ENCODE peak calls at places on chromosomes 1 and 21, in nine cellular contexts. L is AG10803, A is A549, I is Calu3, R is endodermal cell, C is heart right ventricle, F is OCI-LY7, N is mammary epithelial cell, Y is GM12865. X is an unnamed sample.
A peak's percentile ranks its signal among the peaks of the same experiment; 100 is the strongest.

GRCh38 chr1:86069757-86070145 is 86.8 kb downstream of the COL24A1 start:
- DNase-seq in L (peak; percentile 47), A (no peak), I (no peak), R (no peak), C (no peak), F (no peak), N (peak; percentile 3), Y (no peak), X (no peak)

GRCh38 chr1:180176965-180177364 is 22.3 kb downstream of the QSOX1 start:
- DNase-seq in L (no peak), A (no peak), I (no peak), R (no peak), C (no peak), F (no peak), N (no peak), Y (no peak), X (no peak)

GRCh38 chr1:89552481-89553194 is 28.0 kb downstream of the LRRC8B start:
- DNase-seq in L (peak; percentile 42), A (no peak), I (peak; percentile 40), R (no peak), C (no peak), F (peak; percentile 65), N (peak; percentile 46), Y (peak; percentile 51), X (no peak)

GRCh38 chr1:59803458-59804038 is 11.2 kb upstream of the HOOK1 start:
- DNase-seq in L (no peak), A (no peak), I (no peak), R (no peak), C (no peak), F (no peak), N (no peak), Y (no peak), X (no peak)

GRCh38 chr1:184629261-184629660 is 125.4 kb downstream of the EDEM3 start:
- DNase-seq in L (no peak), A (no peak), I (no peak), R (no peak), C (no peak), F (no peak), N (no peak), Y (no peak), X (no peak)

GRCh38 chr1:233244183-233244582 is 51.3 kb downstream of the PCNX2 start:
- DNase-seq in L (peak; percentile 68), A (peak; percentile 86), I (peak; percentile 63), R (no peak), C (no peak), F (no peak), N (no peak), Y (no peak), X (no peak)

GRCh38 chr1:157359309-157360020 is 192.8 kb downstream of the FCRL5 start:
- DNase-seq in L (no peak), A (no peak), I (no peak), R (no peak), C (no peak), F (no peak), N (peak; percentile 23), Y (no peak), X (no peak)

GRCh38 chr1:190478193-190479007 is 736 bp upstream of the BRINP3 start:
- DNase-seq in L (no peak), A (peak; percentile 24), I (peak; percentile 16), R (peak; percentile 84), C (no peak), F (no peak), N (peak; percentile 20), Y (peak; percentile 32), X (no peak)

GRCh38 chr1:171081220-171081993 is 9.3 kb upstream of the FMO3 start:
- DNase-seq in L (peak; percentile 66), A (peak; percentile 7), I (no peak), R (no peak), C (no peak), F (peak; percentile 36), N (peak; percentile 9), Y (peak; percentile 7), X (no peak)

GRCh38 chr1:234851450-234852438 is 241.8 kb upstream of the IRF2BP2 start:
- DNase-seq in L (no peak), A (peak; percentile 46), I (no peak), R (peak; percentile 48), C (no peak), F (peak; percentile 71), N (no peak), Y (peak; percentile 72), X (no peak)

GRCh38 chr1:10444795-10445397 is 4.9 kb upstream of the CORT start:
- DNase-seq in L (no peak), A (no peak), I (no peak), R (no peak), C (no peak), F (no peak), N (no peak), Y (no peak), X (no peak)

DNA sequence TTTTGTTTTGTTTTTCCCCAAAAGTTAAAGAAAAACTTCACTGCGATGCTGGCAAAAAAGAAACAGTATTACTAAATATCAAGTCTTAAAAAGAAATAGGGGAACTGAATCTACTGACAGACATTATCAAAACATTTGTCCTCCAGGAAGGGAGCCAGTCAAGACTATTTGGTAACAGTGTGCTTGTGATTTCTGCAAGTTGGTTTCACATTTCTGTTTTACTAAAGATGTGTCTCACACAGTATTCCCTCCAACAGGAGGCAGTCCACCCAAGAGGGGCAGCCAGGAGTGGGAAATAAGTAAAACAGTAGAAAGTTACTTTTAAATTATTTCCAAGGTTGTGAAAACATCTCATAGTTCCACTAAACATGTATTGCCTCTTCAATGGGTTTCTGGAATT is 74.4 kb upstream of the SDC3 start:
- DNase-seq in L (peak; percentile 46), A (no peak), I (no peak), R (no peak), C (no peak), F (peak; percentile 26), N (no peak), Y (peak; percentile 26), X (no peak)
- TF ChIP-seq CTCF in L (peak; percentile 25), A (no peak), I (no peak), R (peak; percentile 31), C (no peak), F (peak; percentile 26), N (no peak), Y (no peak), X (no peak)

GRCh38 chr1:153506831-153507413 is 28.9 kb downstream of the S100A6 start:
- DNase-seq in L (peak; percentile 88), A (peak; percentile 69), I (peak; percentile 47), R (no peak), C (peak; percentile 91), F (no peak), N (peak; percentile 74), Y (no peak), X (peak; percentile 75)

GRCh38 chr1:153509036-153509435 is 26.8 kb downstream of the S100A6 start:
- DNase-seq in L (no peak), A (no peak), I (no peak), R (no peak), C (no peak), F (no peak), N (peak; percentile 44), Y (no peak), X (no peak)

GRCh38 chr1:153507926-153508583 is 27.7 kb downstream of the S100A6 start:
- DNase-seq in L (no peak), A (no peak), I (no peak), R (no peak), C (no peak), F (no peak), N (peak; percentile 25), Y (no peak), X (no peak)

GRCh38 chr1:153510984-153511410 is 24.8 kb downstream of the S100A6 start:
- DNase-seq in L (peak; percentile 73), A (peak; percentile 84), I (peak; percentile 97), R (peak; percentile 95), C (peak; percentile 85), F (peak; percentile 77), N (peak; percentile 59), Y (peak; percentile 78), X (peak; percentile 82)

DNA sequence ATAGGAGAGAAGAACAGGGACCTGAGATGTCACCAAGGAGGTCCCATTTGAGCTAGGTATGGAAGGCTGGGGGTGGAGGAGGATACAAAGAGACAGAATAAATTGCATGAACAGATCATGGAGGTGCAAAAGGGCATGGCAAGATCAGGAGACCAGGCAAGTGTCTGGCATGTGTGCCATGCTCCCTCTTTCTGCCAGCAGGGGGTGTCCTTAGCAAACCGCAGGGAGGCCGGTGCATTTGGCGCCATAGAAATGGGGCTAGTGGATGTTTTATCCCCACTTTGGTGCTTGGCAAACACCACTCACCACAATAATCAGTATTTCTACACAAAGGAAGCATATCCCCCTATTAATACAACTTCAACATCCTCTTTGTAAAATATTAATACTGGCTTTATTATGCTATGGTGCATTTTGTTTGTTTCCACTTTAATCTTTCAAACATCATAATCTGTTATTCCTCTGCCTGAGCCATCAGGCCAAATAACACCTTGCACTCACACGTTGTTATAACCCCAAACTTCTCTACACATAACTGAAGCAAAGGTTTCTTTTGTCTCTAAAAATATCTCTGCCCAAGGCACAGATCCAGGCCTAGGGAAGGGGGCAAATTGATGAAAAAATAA is 25.9 kb downstream of the S100A6 start:
- DNase-seq in L (no peak), A (peak; percentile 72), I (peak; percentile 85), R (peak; percentile 80), C (no peak), F (peak; percentile 63), N (peak; percentile 19), Y (peak; percentile 59), X (peak; percentile 59)
- TF ChIP-seq CTCF in L (peak; percentile 69), A (peak; percentile 84), I (peak; percentile 87), R (peak; percentile 79), C (peak; percentile 55), F (peak; percentile 93), N (peak; percentile 76), Y (peak; percentile 79), X (peak; percentile 37)

GRCh38 chr21:37087188-37087587 is 14.1 kb downstream of the TTC3 start:
- DNase-seq in L (peak; percentile 57), A (peak; percentile 66), I (peak; percentile 10), R (no peak), C (no peak), F (no peak), N (peak; percentile 59), Y (no peak), X (no peak)
- TF ChIP-seq CTCF in L (peak; percentile 54), A (peak; percentile 53), I (no peak), R (peak; percentile 42), C (peak; percentile 19), F (peak; percentile 8), N (peak; percentile 45), Y (no peak), X (no peak)

DNA sequence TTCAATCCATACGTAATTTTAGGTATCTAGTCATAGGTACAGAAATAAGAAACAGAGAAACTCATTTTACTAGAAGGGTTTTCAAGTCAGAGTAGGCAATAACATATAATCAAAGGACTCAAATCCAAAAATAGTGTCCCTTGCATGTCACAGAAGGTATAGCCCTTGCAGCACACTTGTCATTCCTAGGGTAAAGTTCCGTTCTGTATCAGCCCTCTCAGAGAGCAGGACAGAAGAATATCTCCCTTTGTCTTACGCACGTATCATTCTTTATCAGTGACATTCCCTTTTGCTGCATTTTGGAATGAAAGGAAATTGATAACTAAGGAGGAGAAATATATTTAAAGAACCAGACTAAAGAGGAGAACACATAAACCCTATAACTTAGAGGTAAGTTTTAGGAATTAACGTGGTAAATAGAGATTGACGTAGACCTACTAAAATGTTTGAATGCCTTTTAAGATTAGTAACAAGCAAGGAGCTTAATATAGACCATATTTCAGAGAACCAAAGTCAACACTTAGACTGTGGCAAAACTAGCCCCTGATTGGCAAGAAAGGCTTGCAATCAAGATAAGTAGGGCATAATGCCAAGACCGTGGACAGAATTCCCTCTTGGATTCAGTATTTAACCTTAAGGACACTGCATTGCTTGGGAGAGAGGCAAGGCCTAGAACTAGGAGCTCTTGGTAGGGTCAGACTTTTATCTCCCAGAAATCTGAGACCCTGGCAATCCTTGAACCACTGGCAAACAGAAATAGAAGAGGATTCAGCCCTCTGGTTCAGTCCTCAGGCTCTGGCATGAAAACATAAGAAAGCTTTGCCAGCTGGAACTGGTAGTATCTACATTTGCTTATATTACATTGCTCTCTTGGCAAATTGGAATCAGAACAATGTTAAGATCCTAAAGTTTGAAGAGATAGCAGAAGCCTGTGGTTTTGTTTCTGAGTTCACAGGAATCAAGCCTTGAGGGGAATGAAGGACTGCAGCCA is 232.1 kb downstream of the ASTN1 start:
- DNase-seq in L (no peak), A (no peak), I (no peak), R (no peak), C (peak; percentile 19), F (no peak), N (no peak), Y (no peak), X (no peak)
- TF ChIP-seq CTCF in L (no peak), A (no peak), I (no peak), R (no peak), C (no peak), F (no peak), N (no peak), Y (no peak), X (no peak)

X was measured in lung.